ENCODE peak calls at places on chromosomes 7 and 10, in six cellular contexts. G, T, I, K, M and B are unnamed samples.

GRCh38 chr7:6658618-6659345 is 21.7 kb downstream of the ZNF316 start:
- DNase-seq in M (no peak), K (no peak), T (no peak), G (no peak), I (no peak), B (no peak)

GRCh38 chr7:26648429-26649015 is 215.9 kb downstream of the SKAP2 start:
- DNase-seq in K (peak), T (no peak), G (no peak), M (no peak), I (no peak), B (no peak)

GRCh38 chr7:50418526-50418925 is 31.6 kb downstream of the FIGNL1 start:
- DNase-seq in G (no peak), K (no peak), M (no peak), T (no peak), I (no peak), B (no peak)

GRCh38 chr7:93160410-93160809 is 12.2 kb upstream of the SAMD9L start:
- DNase-seq in K (peak), G (no peak), I (no peak), M (no peak), T (no peak), B (no peak)

GRCh38 chr10:43686414-43686813 is 37.7 kb upstream of the ZNF32 start:
- DNase-seq in G (no peak), M (no peak), K (no peak), I (no peak), T (no peak), B (no peak)

GRCh38 chr10:5752301-5752871 is 60.8 kb downstream of the GDI2 start:
- DNase-seq in M (no peak), G (no peak), I (no peak), T (no peak), K (no peak), B (no peak)

GRCh38 chr7:17902599-17902998 is 37.7 kb downstream of the SNX13 start:
- DNase-seq in K (no peak), M (no peak), T (no peak), I (no peak), G (no peak), B (no peak)

GRCh38 chr7:84895563-84895962 is 291.3 kb downstream of the SEMA3D start:
- DNase-seq in K (no peak), T (no peak), I (no peak), M (no peak), G (no peak), B (no peak)

GRCh38 chr10:13270877-13271551 is 28.9 kb downstream of the PHYH start:
- DNase-seq in G (no peak), T (no peak), K (peak), M (no peak), I (no peak), B (no peak)

GRCh38 chr10:15311885-15312280 is 59.2 kb downstream of the FAM171A1 start:
- DNase-seq in I (no peak), M (no peak), G (no peak), K (no peak), T (no peak), B (no peak)

GRCh38 chr10:29895436-29895835 is 163.9 kb downstream of the JCAD start:
- DNase-seq in I (peak), M (peak), K (peak), G (no peak), T (no peak), B (no peak)

GRCh38 chr10:124020871-124021823 is 72.3 kb downstream of the CHST15 start:
- DNase-seq in G (no peak), T (no peak), M (no peak), I (no peak), K (peak), B (no peak)

GRCh38 chr10:15378569-15378968 is 7.5 kb upstream of the FAM171A1 start:
- DNase-seq in K (no peak), I (no peak), M (no peak), T (no peak), G (no peak), B (no peak)

GRCh38 chr7:102978280-102978679 is 65.5 kb downstream of the LRRC17 start:
- DNase-seq in G (no peak), I (peak), K (peak), M (no peak), T (no peak), B (no peak)